ENCODE peak calls at places on chromosomes 4 and X, in ten cellular contexts. V is WTC11, U is endothelial cell of umbilical vein, R is HCT116, X is SK-N-SH, J is A549, H is GM12878, Z is K562, O is HepG2, I is H1. A is an unnamed sample.

GRCh38 chr4:102612824-102613366 is 111.7 kb downstream of the NFKB1 start:
- DNase-seq in J (no peak), U (peak), O (no peak), H (no peak), I (no peak), X (no peak), R (no peak), V (no peak), Z (no peak), A (no peak)

GRCh38 chr4:165175879-165176278 is 31.5 kb upstream of the KLHL2 start:
- DNase-seq in J (no peak), O (no peak), V (no peak), I (no peak), Z (peak), U (no peak), R (no peak), X (no peak), H (no peak), A (no peak)

GRCh38 chr4:98601719-98602118 is 56.7 kb downstream of the TSPAN5 start:
- DNase-seq in V (no peak), Z (no peak), O (no peak), U (peak), J (no peak), R (no peak), I (no peak), H (no peak), X (no peak), A (no peak)

GRCh38 chrX:153507484-153508178 is 9.8 kb upstream of the ATP2B3 start:
- DNase-seq in V (peak), U (peak), Z (peak), H (no peak), X (peak), J (peak), R (peak), I (peak), O (peak), A (peak)

GRCh38 chr4:40621592-40622512 is 7.8 kb downstream of the RBM47 start:
- DNase-seq in O (peak), Z (peak), X (no peak), R (peak), U (no peak), V (peak), I (no peak), H (peak), J (peak), A (peak)

GRCh38 chr4:114780205-114780604 is 181.6 kb downstream of the UGT8 start:
- DNase-seq in H (no peak), U (peak), V (no peak), O (peak), X (peak), R (peak), J (no peak), Z (no peak), I (no peak), A (peak)

GRCh38 chr4:6494431-6495295 is 22.2 kb upstream of the PPP2R2C start:
- DNase-seq in X (no peak), I (no peak), J (no peak), U (no peak), Z (no peak), H (no peak), R (no peak), V (no peak), O (no peak), A (no peak)

GRCh38 chr4:824461-825062 is 1.4 kb downstream of the CPLX1 start:
- DNase-seq in J (no peak), U (no peak), I (no peak), Z (no peak), V (no peak), X (peak), R (no peak), O (no peak), H (no peak), A (no peak)

GRCh38 chr4:117965608-117966007 is 68.7 kb upstream of the NDST3 start:
- DNase-seq in O (no peak), R (no peak), U (no peak), J (no peak), V (no peak), H (no peak), I (no peak), X (peak), Z (no peak), A (no peak)

GRCh38 chrX:40262641-40263560 is 165.1 kb upstream of the BCOR start:
- DNase-seq in R (peak), V (no peak), I (no peak), J (no peak), Z (no peak), O (peak), X (no peak), U (peak), H (no peak), A (no peak)

GRCh38 chrX:40449396-40449795 is 131.4 kb upstream of the ATP6AP2 start:
- DNase-seq in I (no peak), U (no peak), R (no peak), Z (no peak), O (no peak), X (no peak), V (no peak), H (no peak), J (no peak), A (no peak)

GRCh38 chrX:129731228-129731627 is 7.6 kb upstream of the XPNPEP2 start:
- DNase-seq in V (no peak), I (no peak), H (no peak), R (no peak), O (no peak), Z (no peak), X (no peak), J (no peak), U (no peak), A (peak)

GRCh38 chr4:48681856-48682255 is 98.2 kb downstream of the FRYL start:
- DNase-seq in J (no peak), Z (peak), O (peak), H (peak), U (peak), I (no peak), V (no peak), R (no peak), X (no peak), A (no peak)

GRCh38 chr4:15990570-15991285 is 27.8 kb upstream of the FGFBP2 start:
- DNase-seq in V (no peak), X (no peak), O (no peak), H (no peak), J (no peak), Z (no peak), R (no peak), I (no peak), U (no peak), A (no peak)

DNA sequence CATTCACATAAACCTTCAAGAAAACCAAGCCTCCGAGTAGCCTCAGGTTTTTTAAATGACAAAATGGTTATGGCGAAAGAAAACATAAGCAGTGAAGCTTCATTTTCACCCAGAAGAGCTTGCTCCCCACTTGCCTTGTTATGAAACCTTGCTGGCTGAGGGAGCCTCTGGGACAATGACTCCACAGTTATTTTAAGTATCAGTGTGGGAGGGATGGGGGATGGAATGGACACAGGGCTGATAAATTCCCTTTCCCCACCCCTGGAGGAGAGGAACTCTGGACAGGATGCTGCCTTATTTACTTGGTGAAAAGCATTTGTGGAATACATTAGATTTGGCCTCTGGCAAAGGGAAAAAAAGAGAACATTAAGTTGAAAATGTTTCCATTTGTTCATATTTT is 220.7 kb upstream of the CNKSR2 start:
- DNase-seq in R (no peak), Z (no peak), X (no peak), J (no peak), H (no peak), U (no peak), V (no peak), I (no peak), O (no peak), A (no peak)
- TF ChIP-seq MAX in R (no peak), Z (no peak), X (no peak), J (no peak), H (no peak), U (no peak), V (no peak), I (no peak), O (no peak), A (no peak)

GRCh38 chr4:76990288-76991080 is 40.9 kb downstream of the SEPTIN11 start:
- DNase-seq in J (no peak), O (no peak), X (no peak), V (no peak), Z (no peak), I (no peak), H (no peak), R (no peak), U (no peak), A (no peak)
- TF ChIP-seq MAX in J (no peak), O (no peak), X (peak), V (no peak), Z (no peak), I (no peak), H (no peak), R (no peak), U (no peak), A (no peak)

DNA sequence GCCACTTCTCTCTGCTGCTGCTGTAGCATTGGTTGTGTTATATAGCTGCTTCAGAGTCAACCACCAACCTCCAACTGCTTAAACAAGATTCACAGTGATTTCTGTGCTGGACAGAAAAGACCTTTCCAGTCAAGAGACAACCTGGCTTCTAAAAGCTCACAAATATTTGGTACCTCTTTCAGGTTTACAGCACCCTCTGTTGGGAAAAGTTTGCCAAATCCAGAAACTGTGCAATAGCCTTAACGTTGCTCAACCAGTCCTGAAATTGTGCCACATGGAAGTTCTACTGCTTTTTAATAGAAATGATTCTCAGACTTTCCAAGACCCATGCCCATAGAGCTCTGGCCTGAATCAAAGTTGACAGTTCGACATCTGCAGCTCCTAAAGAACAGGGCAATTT is 842.1 kb upstream of the HTR2C start:
- DNase-seq in J (no peak), H (no peak), R (peak), O (peak), U (peak), Z (peak), X (peak), V (no peak), I (no peak), A (peak)
- TF ChIP-seq MAX in J (no peak), H (no peak), R (no peak), O (no peak), U (no peak), Z (no peak), X (no peak), V (no peak), I (no peak), A (no peak)

GRCh38 chrX:68492583-68492982 is 6.3 kb upstream of the YIPF6 start:
- DNase-seq in I (no peak), Z (no peak), V (no peak), R (no peak), H (no peak), U (no peak), X (no peak), O (no peak), J (no peak), A (peak)

GRCh38 chrX:68488657-68489056 is 10.2 kb upstream of the YIPF6 start:
- DNase-seq in H (no peak), X (no peak), O (peak), R (no peak), U (no peak), J (peak), Z (no peak), I (no peak), V (no peak), A (no peak)

GRCh38 chrX:68487254-68487653 is 11.6 kb upstream of the YIPF6 start:
- DNase-seq in V (no peak), H (no peak), R (no peak), X (no peak), Z (no peak), I (no peak), O (no peak), U (no peak), J (no peak), A (no peak)

GRCh38 chrX:68487924-68488323 is 10.9 kb upstream of the YIPF6 start:
- DNase-seq in R (no peak), O (no peak), Z (no peak), U (no peak), I (no peak), J (no peak), V (no peak), H (no peak), X (no peak), A (no peak)

DNA sequence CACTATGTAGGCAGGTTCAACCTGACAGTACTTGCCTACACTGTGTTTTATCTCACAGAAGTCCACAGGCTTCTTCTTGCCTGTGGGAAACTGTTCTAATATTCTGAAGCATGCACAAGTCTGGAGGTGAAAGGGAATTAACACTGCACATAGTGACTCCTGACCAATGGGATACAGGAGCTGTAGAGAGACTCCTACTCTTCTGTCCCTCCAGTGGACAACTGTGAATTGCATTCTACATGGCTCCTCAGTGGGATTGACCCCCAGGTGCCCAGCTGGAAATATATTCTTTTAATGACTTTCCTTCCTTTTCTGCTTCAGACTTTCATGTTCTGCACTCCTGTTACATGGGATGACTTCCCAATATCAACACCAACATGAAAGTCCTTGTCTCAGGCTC is 8.2 kb upstream of the YIPF6 start:
- DNase-seq in Z (peak), U (peak), O (peak), X (peak), R (no peak), V (no peak), H (no peak), I (no peak), J (peak), A (peak)
- TF ChIP-seq MAX in Z (no peak), U (no peak), O (no peak), X (no peak), R (no peak), V (no peak), H (no peak), I (no peak), J (no peak), A (no peak)

A was measured in NB4.